ENCODE peak calls at places on chromosomes 5 and 9, in seven cellular contexts. A is kidney, P is lung, I is IMR-90, C is GM23338, G is uterus, E is Peyer's patch. F is an unnamed sample.

GRCh38 chr5:133907075-133907474 is 61.4 kb downstream of the C5orf15 start:
- DNase-seq in E (no peak), C (no peak), G (no peak), P (no peak), I (no peak), A (no peak), F (no peak)

GRCh38 chr9:33198163-33198562 is 31.0 kb upstream of the B4GALT1 start:
- DNase-seq in C (no peak), A (no peak), G (peak; percentile 77), I (peak; percentile 45), E (no peak), P (no peak), F (no peak)

GRCh38 chr5:80255425-80255751 is 460 bp downstream of the SERINC5 start:
- DNase-seq in I (peak; percentile 50), A (peak; percentile 92), C (no peak), P (peak; percentile 67), G (peak; percentile 60), E (peak; percentile 39), F (no peak)

GRCh38 chr5:31626156-31626555 is 12.8 kb upstream of the PDZD2 start:
- DNase-seq in G (no peak), E (no peak), C (no peak), A (no peak), P (no peak), I (no peak), F (no peak)

GRCh38 chr9:113976915-113977314 is 100.8 kb downstream of the ZNF618 start:
- DNase-seq in G (no peak), A (no peak), I (no peak), E (no peak), P (no peak), C (no peak), F (no peak)

GRCh38 chr9:16150501-16150900 is 597.7 kb downstream of the CCDC171 start:
- DNase-seq in A (no peak), P (no peak), I (no peak), C (no peak), G (peak; percentile 86), E (no peak), F (no peak)

GRCh38 chr9:120383999-120384924 is 195.7 kb downstream of the CDK5RAP2 start:
- DNase-seq in I (peak; percentile 65), E (no peak), A (no peak), G (no peak), P (no peak), C (peak; percentile 11), F (peak; percentile 26)

GRCh38 chr5:6705959-6706358 is 7.3 kb upstream of the TENT4A start:
- DNase-seq in C (no peak), E (no peak), G (no peak), P (peak; percentile 4), I (no peak), A (no peak), F (no peak)

GRCh38 chr5:82673460-82673859 is 395.3 kb upstream of the RPS23 start:
- DNase-seq in G (no peak), I (no peak), P (no peak), C (no peak), E (no peak), A (no peak), F (no peak)

GRCh38 chr5:54742417-54742889 is 224.9 kb downstream of the SNX18 start:
- DNase-seq in G (no peak), E (no peak), C (peak; percentile 44), A (no peak), P (no peak), I (peak; percentile 80), F (peak; percentile 84)

GRCh38 chr9:128022886-128023285 is 42.1 kb upstream of the EEIG1 start:
- DNase-seq in G (no peak), C (no peak), A (no peak), I (no peak), P (no peak), E (no peak), F (no peak)

GRCh38 chr5:78738693-78739300 is 90.2 kb upstream of the LHFPL2 start:
- DNase-seq in G (no peak), E (no peak), P (peak; percentile 42), C (no peak), I (no peak), A (no peak), F (no peak)

GRCh38 chr9:87064311-87064710 is 117.0 kb upstream of the GAS1 start:
- DNase-seq in P (no peak), G (no peak), E (no peak), I (no peak), A (no peak), C (no peak), F (no peak)
- H3K4me1 ChIP-seq in P (no peaks in the 10 kb centered on the region), G (peaks cover 4% of the 10 kb centered on the region), E (no peaks in the 10 kb centered on the region), I (peaks cover 2% of the 10 kb centered on the region), A (no peaks in the 10 kb centered on the region), C (no peaks in the 10 kb centered on the region), F (peaks cover 11% of the 10 kb centered on the region)

GRCh38 chr9:95018099-95018927 is 291.8 kb downstream of the AOPEP start:
- DNase-seq in G (no peak), E (no peak), P (no peak), I (peak; percentile 97), C (peak; percentile 20), A (peak; percentile 79), F (peak; percentile 85)

GRCh38 chr9:95017661-95018060 is 291.2 kb downstream of the AOPEP start:
- DNase-seq in A (no peak), G (no peak), E (no peak), I (peak; percentile 56), P (no peak), C (no peak), F (no peak)

GRCh38 chr9:95024097-95024671 is 293.3 kb downstream of the FANCC start:
- DNase-seq in A (peak; percentile 65), G (no peak), P (no peak), E (no peak), I (no peak), C (peak; percentile 34), F (no peak)

GRCh38 chr9:95023217-95024003 is 294.1 kb downstream of the FANCC start:
- DNase-seq in A (no peak), G (no peak), C (no peak), E (no peak), P (no peak), I (peak; percentile 90), F (no peak)

GRCh38 chr9:95021166-95021886 is 294.8 kb downstream of the AOPEP start:
- DNase-seq in A (no peak), E (no peak), P (no peak), C (no peak), I (no peak), G (no peak), F (no peak)
- H3K4me1 ChIP-seq in A (peaks cover 53% of the 10 kb centered on the region), E (no peaks in the 10 kb centered on the region), P (peaks cover 19% of the 10 kb centered on the region), C (no peaks in the 10 kb centered on the region), I (peaks cover 39% of the 10 kb centered on the region), G (peaks cover 6% of the 10 kb centered on the region), F (peaks cover 77% of the 10 kb centered on the region)

GRCh38 chr9:35515766-35516165 is 25.9 kb downstream of the RUSC2 start:
- DNase-seq in G (no peak), P (no peak), I (no peak), A (no peak), C (no peak), E (no peak), F (no peak)
- H3K4me1 ChIP-seq in G (peaks cover 37% of the 10 kb centered on the region), P (peaks cover 20% of the 10 kb centered on the region), I (peaks cover 37% of the 10 kb centered on the region), A (peaks cover 45% of the 10 kb centered on the region), C (peaks cover 46% of the 10 kb centered on the region), E (no peaks in the 10 kb centered on the region), F (peaks cover 72% of the 10 kb centered on the region)

GRCh38 chr9:134356496-134357470 is 30.5 kb downstream of the RXRA start:
- DNase-seq in I (no peak), C (no peak), G (peak; percentile 38), P (peak; percentile 80), A (no peak), E (no peak), F (no peak)

GRCh38 chr9:134353539-134353938 is 27.3 kb downstream of the RXRA start:
- DNase-seq in E (no peak), C (no peak), A (no peak), P (no peak), I (no peak), G (no peak), F (no peak)

GRCh38 chr9:134357631-134358025 is 31.4 kb downstream of the RXRA start:
- DNase-seq in G (no peak), I (no peak), E (no peak), P (no peak), A (no peak), C (no peak), F (no peak)

GRCh38 chr9:134355158-134355557 is 28.9 kb downstream of the RXRA start:
- DNase-seq in P (no peak), G (no peak), I (no peak), A (no peak), E (no peak), C (no peak), F (no peak)

DNA sequence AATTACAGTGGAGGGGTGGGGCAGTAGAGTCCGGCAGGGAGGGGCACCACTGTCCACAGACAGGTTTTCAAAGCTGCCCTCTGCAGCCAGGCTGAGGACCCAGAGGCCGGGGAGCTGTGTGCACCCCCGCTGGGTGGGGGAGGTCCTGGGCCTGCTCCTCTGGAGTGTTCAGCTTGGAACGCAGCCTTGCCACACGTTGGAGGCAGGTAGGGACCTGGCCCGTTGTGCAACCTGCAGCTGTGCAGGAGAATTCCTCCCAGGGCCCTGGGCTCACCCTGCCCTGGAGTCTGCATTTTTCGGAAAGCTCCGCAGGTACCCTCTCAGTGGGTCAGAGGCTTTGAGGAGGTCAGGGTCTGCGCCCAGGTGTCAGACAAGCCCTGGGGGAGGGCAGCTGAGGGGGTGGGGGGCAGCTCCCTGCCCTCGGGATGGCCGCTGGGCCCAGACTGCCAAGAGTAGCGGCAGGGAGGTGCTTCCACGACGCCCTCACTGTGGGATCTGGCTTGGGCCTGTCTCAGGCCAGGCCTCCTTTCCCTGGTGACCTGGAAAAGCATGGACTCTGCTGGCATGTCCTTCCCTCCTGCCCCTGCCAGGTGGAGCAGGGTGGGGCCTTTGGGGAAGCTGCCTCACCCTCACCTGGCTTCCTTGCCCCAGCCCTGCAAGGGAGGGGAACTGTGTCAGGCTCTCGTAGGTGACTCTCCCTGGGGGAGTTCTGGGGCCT is 29.5 kb downstream of the RXRA start:
- DNase-seq in P (peak; percentile 74), A (no peak), C (peak; percentile 33), E (no peak), G (no peak), I (no peak), F (peak; percentile 86)
- H3K4me1 ChIP-seq in P (peaks cover 66% of the 10 kb centered on the region), A (peaks cover 78% of the 10 kb centered on the region), C (no peaks in the 10 kb centered on the region), E (peaks cover 7% of the 10 kb centered on the region), G (peaks cover 2% of the 10 kb centered on the region), I (peaks cover 9% of the 10 kb centered on the region), F (peaks cover 59% of the 10 kb centered on the region)

DNA sequence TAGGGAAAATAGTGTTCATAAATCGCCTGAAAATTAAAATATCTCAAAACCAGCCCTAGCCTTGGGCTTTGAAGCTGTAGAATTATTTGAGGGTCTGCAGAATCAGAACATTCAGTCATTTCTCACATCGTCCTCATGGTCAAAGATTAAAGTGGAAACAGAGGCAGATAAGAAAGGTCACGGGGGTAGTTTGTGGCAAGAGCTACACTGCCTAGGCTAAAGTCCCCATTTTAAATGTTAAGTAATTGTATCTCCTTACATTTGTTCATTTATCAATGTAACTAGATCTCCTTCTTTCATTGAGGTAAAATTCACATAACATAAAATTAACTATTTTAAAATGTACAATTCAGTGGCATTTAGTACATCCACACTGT is 139.2 kb downstream of the TLE1 start:
- DNase-seq in I (no peak), P (no peak), C (no peak), A (no peak), E (no peak), G (no peak), F (no peak)
- H3K4me1 ChIP-seq in I (no peaks in the 10 kb centered on the region), P (no peaks in the 10 kb centered on the region), C (peaks cover 65% of the 10 kb centered on the region), A (no peaks in the 10 kb centered on the region), E (no peaks in the 10 kb centered on the region), G (no peaks in the 10 kb centered on the region), F (peaks cover 5% of the 10 kb centered on the region)

F was measured in RWPE2.